ENCODE peak calls at places on chromosomes 2 and 18, in nine cellular contexts. M, T, S, E, R, Q, D, A and I are unnamed samples.
A peak's percentile ranks its signal among the peaks of the same experiment; 100 is the strongest.

GRCh38 chr2:188079176-188079575 is 212.5 kb upstream of the GULP1 start:
- DNase-seq in M (peak; percentile 74), T (no peak), S (no peak), E (peak; percentile 79), R (no peak), Q (peak; percentile 48), D (no peak), A (peak; percentile 81), I (peak; percentile 79)

GRCh38 chr2:100234141-100234540 is 88.2 kb downstream of the LONRF2 start:
- DNase-seq in M (no peak), T (no peak), S (no peak), E (peak; percentile 68), R (no peak), Q (peak; percentile 21), D (no peak), A (no peak), I (no peak)

GRCh38 chr2:3041841-3042600 is 335.6 kb downstream of the EIPR1 start:
- DNase-seq in M (peak; percentile 7), T (no peak), S (peak; percentile 69), E (no peak), R (peak; percentile 83), Q (no peak), D (no peak), A (no peak), I (no peak)

GRCh38 chr2:42261531-42262195 is 92.5 kb downstream of the EML4 start:
- DNase-seq in M (no peak), T (no peak), S (no peak), E (no peak), R (no peak), Q (no peak), D (no peak), A (no peak), I (no peak)

GRCh38 chr2:224982226-224982625 is 60.0 kb downstream of the DOCK10 start:
- DNase-seq in M (peak; percentile 29), T (peak; percentile 67), S (no peak), E (no peak), R (peak; percentile 12), Q (no peak), D (peak; percentile 66), A (peak; percentile 66), I (peak; percentile 64)

GRCh38 chr18:45566025-45566740 is 49.1 kb upstream of the SLC14A2 start:
- DNase-seq in M (peak; percentile 82), T (peak; percentile 74), S (peak; percentile 14), E (peak; percentile 87), R (peak; percentile 35), Q (peak; percentile 41), D (no peak), A (peak; percentile 86), I (peak; percentile 94)

GRCh38 chr2:175180701-175181103 is 808 bp downstream of the ATP5MC3 start:
- DNase-seq in M (no peak), T (peak; percentile 69), S (peak; percentile 65), E (peak; percentile 41), R (peak; percentile 38), Q (no peak), D (peak; percentile 18), A (peak; percentile 53), I (peak; percentile 55)

GRCh38 chr2:1728821-1729220 is 15.5 kb downstream of the PXDN start:
- DNase-seq in M (no peak), T (peak; percentile 75), S (peak; percentile 33), E (peak; percentile 62), R (peak; percentile 40), Q (no peak), D (no peak), A (peak; percentile 62), I (peak; percentile 21)

GRCh38 chr18:55396979-55397378 is 191.0 kb downstream of the TCF4 start:
- DNase-seq in M (no peak), T (no peak), S (no peak), E (no peak), R (no peak), Q (no peak), D (no peak), A (no peak), I (no peak)

GRCh38 chr18:55390898-55391297 is 197.1 kb downstream of the TCF4 start:
- DNase-seq in M (no peak), T (no peak), S (no peak), E (no peak), R (no peak), Q (no peak), D (no peak), A (no peak), I (no peak)

GRCh38 chr18:55396267-55396905 is 191.6 kb downstream of the TCF4 start:
- DNase-seq in M (no peak), T (no peak), S (no peak), E (no peak), R (no peak), Q (no peak), D (no peak), A (no peak), I (no peak)

GRCh38 chr18:55398858-55399257 is 189.1 kb downstream of the TCF4 start:
- DNase-seq in M (no peak), T (no peak), S (no peak), E (no peak), R (no peak), Q (no peak), D (no peak), A (peak; percentile 17), I (no peak)

DNA sequence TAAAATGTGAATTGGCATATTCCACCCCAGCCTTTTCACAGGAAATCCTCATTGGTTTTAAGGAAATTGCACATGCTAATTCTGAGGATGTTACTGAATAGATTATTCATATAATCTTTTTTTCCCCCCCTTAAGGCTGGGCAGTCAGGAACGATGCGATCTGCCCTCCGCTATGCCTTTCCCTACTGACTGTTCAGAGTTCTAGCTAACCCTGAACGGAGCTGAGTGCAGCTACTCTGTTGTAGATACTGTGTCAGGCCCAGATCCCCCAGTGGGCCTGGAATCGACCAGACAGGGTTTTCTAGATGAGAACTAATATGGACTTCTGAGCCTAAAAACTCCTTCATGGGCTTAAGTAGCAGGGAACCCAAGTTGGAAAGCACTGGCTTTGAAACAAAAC is 192.2 kb downstream of the TCF4 start:
- DNase-seq in M (no peak), T (no peak), S (no peak), E (no peak), R (no peak), Q (no peak), D (no peak), A (no peak), I (no peak)
- H3K27ac ChIP-seq in M (no peak overlapping the region), T (no peak overlapping the region), S (no peak overlapping the region), E (no peak overlapping the region), R (no peak overlapping the region), Q (no peak overlapping the region), D (peak overlapping the region; percentile 65), A (no peak overlapping the region), I (no peak overlapping the region)

DNA sequence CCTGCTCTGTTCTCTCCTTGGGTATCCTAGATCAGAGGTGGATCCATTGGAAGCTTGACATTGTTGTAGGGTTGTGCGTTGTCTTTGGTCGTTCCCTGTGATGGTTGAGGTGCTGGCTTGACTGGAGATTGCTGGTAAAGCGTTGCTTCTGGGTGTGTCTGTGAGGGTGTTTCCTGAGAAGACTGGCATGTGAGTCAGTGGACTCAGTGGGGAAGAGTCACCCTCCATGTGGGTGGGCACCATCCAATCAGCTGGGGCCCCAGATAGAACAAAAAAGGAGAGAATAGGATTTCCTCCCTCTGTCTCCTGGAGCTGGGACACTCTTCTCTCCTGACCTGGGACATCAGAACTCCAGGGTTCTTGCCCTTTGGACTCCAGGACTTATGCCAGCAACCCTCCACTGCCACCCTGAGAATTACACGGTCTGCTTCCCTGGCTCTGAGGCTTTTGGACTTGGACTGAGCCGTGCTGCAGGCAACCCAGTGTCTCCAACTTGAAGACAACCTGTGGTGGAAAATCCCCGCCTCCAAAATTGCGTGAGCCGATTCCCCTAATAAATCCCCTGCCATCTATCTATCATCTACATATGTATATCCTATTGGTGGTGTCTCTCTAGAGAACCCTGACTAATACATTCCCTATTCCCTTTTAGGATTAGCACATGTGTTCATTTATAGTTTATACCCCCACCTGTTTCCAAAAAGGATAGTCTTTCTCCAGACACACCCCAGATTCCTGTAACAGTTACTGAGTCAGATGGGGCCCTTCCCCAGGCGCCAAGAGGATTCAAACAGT is 14.9 kb upstream of the REEP1 start:
- DNase-seq in M (no peak), T (no peak), S (no peak), E (no peak), R (no peak), Q (no peak), D (no peak), A (no peak), I (no peak)
- H3K27ac ChIP-seq in M (no peak overlapping the region), T (no peak overlapping the region), S (no peak overlapping the region), E (no peak overlapping the region), R (peak overlapping the region; percentile 42), Q (no peak overlapping the region), D (no peak overlapping the region), A (no peak overlapping the region), I (no peak overlapping the region)

GRCh38 chr2:98507461-98507860 is 62.8 kb downstream of the INPP4A start:
- DNase-seq in M (no peak), T (no peak), S (no peak), E (no peak), R (no peak), Q (no peak), D (no peak), A (no peak), I (no peak)
- H3K27ac ChIP-seq in M (no peak overlapping the region), T (no peak overlapping the region), S (peak overlapping the region; percentile 50), E (no peak overlapping the region), R (no peak overlapping the region), Q (no peak overlapping the region), D (peak overlapping the region; percentile 68), A (no peak overlapping the region), I (no peak overlapping the region)

GRCh38 chr18:25605322-25605721 is 253.4 kb upstream of the ZNF521 start:
- DNase-seq in M (no peak), T (no peak), S (no peak), E (no peak), R (no peak), Q (no peak), D (no peak), A (no peak), I (no peak)

GRCh38 chr18:25604909-25605247 is 252.9 kb upstream of the ZNF521 start:
- DNase-seq in M (no peak), T (no peak), S (no peak), E (no peak), R (no peak), Q (no peak), D (no peak), A (no peak), I (no peak)

GRCh38 chr18:25599443-25599842 is 247.5 kb upstream of the ZNF521 start:
- DNase-seq in M (no peak), T (no peak), S (no peak), E (no peak), R (no peak), Q (no peak), D (no peak), A (no peak), I (no peak)

DNA sequence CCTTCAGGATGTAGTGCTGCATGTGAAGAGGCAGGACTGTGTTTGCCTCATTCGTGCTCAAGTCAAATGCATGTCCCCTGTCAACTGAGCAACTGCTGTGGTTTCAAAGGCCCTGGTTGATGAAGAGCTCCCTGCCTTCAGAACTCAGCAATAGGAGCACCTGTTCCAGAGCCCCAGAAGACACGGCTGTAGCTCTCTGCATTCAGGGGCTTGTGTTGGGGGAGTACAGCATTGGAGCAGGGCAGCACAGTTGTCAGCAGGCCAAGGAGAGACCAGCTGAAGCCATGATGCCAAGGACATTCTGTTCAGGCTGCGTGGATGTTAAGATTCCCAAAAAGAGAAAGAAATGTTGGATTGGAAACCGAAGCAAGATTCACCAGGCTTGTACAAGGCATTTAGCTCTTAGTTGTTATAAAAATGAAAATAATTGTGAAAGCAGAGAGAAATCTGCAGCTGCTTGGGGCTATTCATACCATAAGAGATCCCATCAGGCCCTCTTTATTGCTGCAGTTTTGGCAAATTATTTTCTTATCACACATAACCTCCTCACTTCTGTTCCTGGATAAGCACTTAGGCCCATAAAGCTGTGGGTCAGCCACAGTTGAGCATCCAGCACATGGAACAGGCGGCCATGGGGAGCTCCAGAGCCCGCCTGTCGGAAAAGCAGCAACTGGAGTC is 252.4 kb upstream of the ZNF521 start:
- DNase-seq in M (no peak), T (no peak), S (no peak), E (no peak), R (no peak), Q (no peak), D (no peak), A (no peak), I (no peak)
- H3K27ac ChIP-seq in M (no peak overlapping the region), T (no peak overlapping the region), S (no peak overlapping the region), E (no peak overlapping the region), R (no peak overlapping the region), Q (no peak overlapping the region), D (no peak overlapping the region), A (no peak overlapping the region), I (no peak overlapping the region)